ENCODE peak calls at places on chromosomes 6 and 20, in four cellular contexts. N is AG04450, M is mesenchymal stem cell, R is cardiac muscle cell. H is an unnamed sample.

GRCh38 chr20:5845686-5846651 is 95.8 kb downstream of the SHLD1 start:
- DNase-seq in N (no peak), M (peak; percentile 95), R (peak; percentile 73), H (peak; percentile 66)

GRCh38 chr6:128598561-128598960 is 78.2 kb upstream of the PTPRK start:
- DNase-seq in N (no peak), M (no peak), R (no peak), H (no peak)

GRCh38 chr6:9783567-9783966 is 631.3 kb downstream of the TFAP2A start:
- DNase-seq in N (peak; percentile 27), M (peak; percentile 20), R (peak; percentile 51), H (no peak)

GRCh38 chr20:4925842-4926530 is 75.3 kb downstream of the SLC23A2 start:
- DNase-seq in N (no peak), M (no peak), R (peak; percentile 85), H (peak; percentile 36)

GRCh38 chr6:34383171-34383631 is 9.3 kb downstream of the NUDT3 start:
- DNase-seq in N (peak; percentile 57), M (peak; percentile 82), R (peak; percentile 88), H (peak; percentile 62)

GRCh38 chr6:20702366-20702765 is 168.1 kb downstream of the CDKAL1 start:
- DNase-seq in N (no peak), M (no peak), R (no peak), H (no peak)

GRCh38 chr6:24494726-24495515 is at the start of gene ALDH5A1:
- DNase-seq in N (no peak), M (peak; percentile 50), R (peak; percentile 74), H (peak; percentile 80)

GRCh38 chr6:39239527-39240154 is 10.4 kb upstream of the KCNK5 start:
- DNase-seq in N (no peak), M (no peak), R (no peak), H (no peak)

GRCh38 chr20:37341632-37342031 is 4.3 kb upstream of the SRC start:
- DNase-seq in N (no peak), M (no peak), R (no peak), H (no peak)

GRCh38 chr20:56896447-56896846 is 267.3 kb downstream of the TFAP2C start:
- DNase-seq in N (no peak), M (no peak), R (no peak), H (no peak)

GRCh38 chr6:64227868-64228267 is 592.3 kb downstream of the PHF3 start:
- DNase-seq in N (no peak), M (no peak), R (no peak), H (no peak)

GRCh38 chr20:56348746-56349145 is 10.0 kb upstream of the FAM210B start:
- DNase-seq in N (no peak), M (no peak), R (no peak), H (no peak)

GRCh38 chr6:44528716-44529115 is 141.2 kb downstream of the CDC5L start:
- DNase-seq in N (no peak), M (no peak), R (no peak), H (no peak)

GRCh38 chr6:150770631-150771030 is 94.9 kb upstream of the MTHFD1L start:
- DNase-seq in N (no peak), M (no peak), R (peak; percentile 66), H (peak; percentile 22)

GRCh38 chr6:24927234-24927955 is 8.4 kb downstream of the RIPOR2 start:
- DNase-seq in N (no peak), M (no peak), R (no peak), H (no peak)

GRCh38 chr20:37749620-37750403 is 56.0 kb downstream of the CTNNBL1 start:
- DNase-seq in N (no peak), M (no peak), R (no peak), H (no peak)

GRCh38 chr6:113433506-113433991 is 423.6 kb upstream of the MARCKS start:
- DNase-seq in N (peak; percentile 61), M (peak; percentile 92), R (peak; percentile 94), H (peak; percentile 97)

GRCh38 chr20:34547844-34548613 is 10.5 kb upstream of the MAP1LC3A start:
- DNase-seq in N (no peak), M (no peak), R (no peak), H (no peak)

GRCh38 chr6:132133734-132134490 is 182.7 kb upstream of the CCN2 start:
- DNase-seq in N (no peak), M (no peak), R (no peak), H (no peak)

GRCh38 chr6:79614326-79615285 is 16.5 kb upstream of the SH3BGRL2 start:
- DNase-seq in N (no peak), M (no peak), R (no peak), H (no peak)

GRCh38 chr6:78605909-78606446 is 261.4 kb upstream of the IRAK1BP1 start:
- DNase-seq in N (peak; percentile 34), M (peak; percentile 62), R (peak; percentile 76), H (peak; percentile 81)

GRCh38 chr6:134908906-134909516 is 40.9 kb downstream of the ALDH8A1 start:
- DNase-seq in N (peak; percentile 96), M (peak; percentile 92), R (peak; percentile 98), H (peak; percentile 91)

GRCh38 chr6:7129360-7129759 is 21.6 kb downstream of the RREB1 start:
- DNase-seq in N (no peak), M (no peak), R (no peak), H (no peak)

GRCh38 chr20:60500038-60500701 is 541.9 kb downstream of the CDH26 start:
- DNase-seq in N (no peak), M (no peak), R (no peak), H (no peak)

GRCh38 chr20:53723045-53723444 is 129.4 kb upstream of the ZNF217 start:
- DNase-seq in N (no peak), M (no peak), R (no peak), H (no peak)

GRCh38 chr20:53725575-53725970 is 131.9 kb upstream of the ZNF217 start:
- DNase-seq in N (no peak), M (no peak), R (no peak), H (no peak)

GRCh38 chr20:53731595-53731994 is 138.0 kb upstream of the ZNF217 start:
- DNase-seq in N (no peak), M (no peak), R (no peak), H (no peak)

GRCh38 chr20:53723621-53724020 is 130.0 kb upstream of the ZNF217 start:
- DNase-seq in N (no peak), M (no peak), R (no peak), H (no peak)

DNA sequence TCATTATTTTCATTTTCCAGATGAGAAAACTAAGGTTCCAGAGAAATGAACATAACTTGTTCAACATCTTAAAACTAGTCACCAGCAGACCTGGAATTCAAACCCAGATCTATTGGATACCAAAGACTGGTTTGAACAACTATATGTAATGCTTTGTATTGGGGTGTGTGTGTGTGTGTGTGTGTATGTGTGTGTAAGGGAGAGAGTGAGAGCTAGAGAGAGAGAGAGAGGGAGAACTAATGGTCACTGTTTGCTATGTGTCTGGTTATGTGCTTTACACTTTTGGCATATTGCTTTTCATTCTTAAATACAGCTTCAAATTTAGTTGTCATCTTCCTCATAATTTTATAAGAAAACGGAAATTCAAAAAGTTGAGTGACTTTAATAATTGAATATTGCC is 134.7 kb upstream of the ZNF217 start:
- DNase-seq in N (no peak), M (no peak), R (no peak), H (no peak)
- H3K4me3 ChIP-seq in N (no peak overlapping the region), M (no peak overlapping the region), R (no peak overlapping the region), H (no peak overlapping the region)

GRCh38 chr20:16966276-16966880 is 218.2 kb downstream of the OTOR start:
- DNase-seq in N (no peak), M (peak; percentile 47), R (no peak), H (peak; percentile 12)
- H3K9me3 ChIP-seq in N (no peaks in the 10 kb centered on the region), M (no peaks in the 10 kb centered on the region), R (no peaks in the 10 kb centered on the region), H (no peaks in the 10 kb centered on the region)

DNA sequence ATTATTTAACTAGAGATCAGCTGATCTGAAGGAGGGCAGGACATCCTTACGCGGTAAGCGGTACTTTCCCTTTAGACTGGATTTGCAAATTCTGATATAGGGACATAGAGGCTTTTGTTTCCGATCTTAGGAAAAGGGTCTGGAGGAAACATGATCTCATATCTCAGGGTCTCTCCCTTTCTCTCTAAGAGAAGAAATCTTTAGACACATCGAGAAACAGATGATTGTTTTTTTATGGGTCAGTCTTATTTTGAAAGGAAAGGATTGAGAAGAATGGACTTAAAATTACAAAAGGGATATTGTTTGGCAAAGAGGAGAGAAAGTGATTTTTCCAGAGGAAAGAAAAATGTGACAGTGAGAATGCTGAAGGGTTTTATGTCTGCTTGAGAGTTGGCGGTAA is 83.9 kb upstream of the OGFRL1 start:
- DNase-seq in N (no peak), M (no peak), R (no peak), H (no peak)
- H3K4me3 ChIP-seq in N (no peak overlapping the region), M (no peak overlapping the region), R (no peak overlapping the region), H (no peak overlapping the region)

DNA sequence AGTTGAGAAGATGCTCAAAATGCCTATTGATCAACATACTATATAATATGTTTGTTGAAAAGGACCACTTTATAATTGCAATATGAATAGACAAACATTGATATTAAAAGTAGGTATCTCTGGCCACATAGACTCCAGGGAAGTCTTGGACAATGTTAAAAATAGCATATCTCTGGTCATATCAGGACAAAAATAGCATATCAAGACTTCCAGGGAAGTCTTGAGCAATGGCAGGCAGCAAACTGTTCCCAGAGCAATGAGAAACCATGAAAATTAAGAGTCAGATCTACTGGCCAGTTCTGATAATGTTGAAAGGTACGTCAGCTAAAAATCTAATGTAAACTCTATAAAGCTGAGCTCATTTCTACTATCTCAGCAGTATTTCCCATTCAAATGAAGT is 1130.3 kb upstream of the CITED2 start:
- DNase-seq in N (no peak), M (no peak), R (no peak), H (no peak)
- H3K9me3 ChIP-seq in N (no peaks in the 10 kb centered on the region), M (no peaks in the 10 kb centered on the region), R (no peaks in the 10 kb centered on the region), H (no peaks in the 10 kb centered on the region)

DNA sequence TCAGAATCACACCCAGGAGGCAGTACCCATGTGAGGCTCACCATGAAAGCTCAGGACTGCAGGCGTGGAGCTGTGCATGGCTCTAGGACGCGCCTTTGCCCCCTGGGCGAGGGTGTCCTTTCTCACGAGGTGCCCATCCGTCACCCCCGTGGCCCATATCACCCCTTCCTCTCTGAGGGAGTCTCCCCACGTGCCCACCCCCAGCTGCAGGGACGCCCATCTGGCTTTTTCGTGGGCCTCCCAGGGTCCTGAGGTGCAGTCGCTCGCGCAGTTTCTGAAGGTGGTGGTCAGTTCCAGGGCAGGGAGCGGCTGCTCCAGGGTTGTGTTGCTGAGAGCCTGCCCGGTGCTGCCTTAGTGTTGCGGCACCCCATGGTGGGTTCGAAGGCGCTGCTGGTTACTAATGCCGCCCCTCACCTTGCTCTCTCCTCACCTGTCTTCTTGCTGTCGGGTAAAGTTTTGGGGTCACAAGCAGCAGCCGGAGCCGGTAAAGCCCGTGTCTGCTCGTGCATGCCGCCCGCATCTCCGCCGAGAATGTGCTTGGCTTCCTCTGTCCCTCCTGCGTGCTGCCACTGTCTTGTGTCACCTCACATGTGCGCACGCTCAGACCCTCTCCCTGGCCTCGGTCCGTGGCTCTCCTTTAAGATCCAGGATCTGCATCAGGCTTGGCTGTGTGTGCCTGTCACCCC is 9.4 kb upstream of the COL20A1 start:
- DNase-seq in N (no peak), M (no peak), R (no peak), H (no peak)
- H3K4me3 ChIP-seq in N (no peak overlapping the region), M (no peak overlapping the region), R (no peak overlapping the region), H (no peak overlapping the region)

DNA sequence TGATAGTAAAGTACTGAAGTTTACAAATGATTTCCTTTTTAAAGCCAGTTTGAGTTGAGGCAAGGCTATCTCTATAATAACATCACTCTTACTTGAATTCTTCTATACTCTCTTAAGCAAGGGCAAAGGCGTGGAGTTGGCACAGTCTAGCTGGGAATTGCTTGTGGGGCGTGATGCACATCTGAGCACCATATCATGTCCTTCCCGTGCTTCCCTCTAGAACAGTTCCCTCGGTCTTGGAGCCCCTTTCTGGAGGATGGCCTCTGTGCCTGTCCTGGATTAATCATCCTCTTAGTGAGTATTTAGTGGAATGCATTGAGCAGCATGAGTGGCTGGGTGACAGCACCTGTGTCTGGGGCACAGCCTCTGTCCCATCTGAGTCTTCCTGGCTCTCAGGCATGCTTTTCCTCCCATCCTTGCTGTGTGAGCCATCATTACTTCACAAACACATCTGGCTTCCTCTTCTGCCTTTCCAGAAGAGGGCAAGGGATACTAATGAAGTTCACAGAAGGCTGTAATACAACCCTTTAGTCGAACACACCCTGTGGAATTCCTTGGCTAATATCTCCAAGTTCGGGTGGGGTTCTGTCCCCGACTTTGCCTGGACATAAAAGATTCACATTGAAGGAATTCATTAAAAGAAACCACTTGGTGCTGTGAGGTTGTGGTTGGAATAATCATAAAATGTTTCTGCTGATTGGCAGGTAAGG is 188.2 kb downstream of the FNDC1 start:
- DNase-seq in N (no peak), M (no peak), R (no peak), H (no peak)
- H3K9me3 ChIP-seq in N (no peaks in the 10 kb centered on the region), M (no peaks in the 10 kb centered on the region), R (no peaks in the 10 kb centered on the region), H (no peaks in the 10 kb centered on the region)